ENCODE peak calls at places on chromosome 12, in seven cellular contexts. H is fibroblast of lung, B is hepatocyte, T is cardiac muscle cell, N is lung, V is mesendoderm, Q is uterus. F is an unnamed sample.

GRCh38 chr12:132186208-132186856 is 42.1 kb downstream of the NOC4L start:
- DNase-seq in Q (no peak), V (no peak), H (no peak), N (no peak), T (no peak), B (no peak), F (no peak)

GRCh38 chr12:47791874-47792273 is 18.8 kb downstream of the SLC48A1 start:
- DNase-seq in Q (no peak), H (no peak), V (no peak), N (no peak), B (no peak), T (no peak), F (no peak)

GRCh38 chr12:49019435-49020317 is 1.1 kb upstream of the PRKAG1 start:
- DNase-seq in N (no peak), Q (peak; percentile 22), V (peak; percentile 71), T (peak; percentile 40), H (peak; percentile 41), B (peak; percentile 47), F (no peak)

GRCh38 chr12:93443576-93443975 is 1.8 kb upstream of the UBE2N start:
- DNase-seq in B (no peak), T (no peak), N (no peak), H (no peak), Q (no peak), V (no peak), F (no peak)

GRCh38 chr12:28611115-28611435 is 420.8 kb downstream of the CCDC91 start:
- DNase-seq in V (no peak), H (peak; percentile 92), T (no peak), N (no peak), Q (peak; percentile 20), B (peak; percentile 44), F (peak; percentile 92)

GRCh38 chr12:41577995-41578394 is 389.9 kb downstream of the PDZRN4 start:
- DNase-seq in T (no peak), H (peak; percentile 2), N (no peak), V (no peak), B (no peak), Q (no peak), F (no peak)

GRCh38 chr12:108180255-108181094 is 51.4 kb downstream of the WSCD2 start:
- DNase-seq in T (no peak), V (no peak), B (no peak), H (no peak), Q (no peak), N (no peak), F (no peak)

GRCh38 chr12:90940872-90941499 is 14.0 kb downstream of the CCER1 start:
- DNase-seq in Q (no peak), N (no peak), H (peak; percentile 63), B (peak; percentile 73), V (peak; percentile 49), T (peak; percentile 67), F (peak; percentile 52)

GRCh38 chr12:124390442-124391116 is 95.7 kb downstream of the RFLNA start:
- DNase-seq in B (no peak), T (no peak), Q (peak; percentile 84), N (peak; percentile 60), V (no peak), H (peak; percentile 85), F (peak; percentile 76)

GRCh38 chr12:71521125-71521524 is 81.5 kb downstream of the LGR5 start:
- DNase-seq in H (no peak), V (peak; percentile 61), B (no peak), Q (no peak), T (no peak), N (no peak), F (no peak)

GRCh38 chr12:52874573-52875435 is 26.0 kb upstream of the KRT78 start:
- DNase-seq in N (no peak), B (peak; percentile 40), Q (no peak), H (no peak), V (no peak), T (no peak), F (peak; percentile 12)

GRCh38 chr12:113088971-113089756 is 32.6 kb downstream of the DTX1 start:
- DNase-seq in T (no peak), V (no peak), H (no peak), Q (no peak), N (no peak), B (no peak), F (no peak)

GRCh38 chr12:74483057-74483456 is 54.6 kb upstream of the ATXN7L3B start:
- DNase-seq in H (no peak), N (no peak), T (no peak), Q (no peak), V (no peak), B (no peak), F (no peak)

GRCh38 chr12:93978553-93978952 is 169.8 kb upstream of the PLXNC1 start:
- DNase-seq in Q (peak; percentile 41), V (no peak), B (peak; percentile 38), N (peak; percentile 57), T (no peak), H (peak; percentile 78), F (peak; percentile 74)

GRCh38 chr12:52587563-52587962 is 13.7 kb downstream of the KRT72 start:
- DNase-seq in T (no peak), V (peak; percentile 27), N (no peak), Q (no peak), B (no peak), H (no peak), F (no peak)

DNA sequence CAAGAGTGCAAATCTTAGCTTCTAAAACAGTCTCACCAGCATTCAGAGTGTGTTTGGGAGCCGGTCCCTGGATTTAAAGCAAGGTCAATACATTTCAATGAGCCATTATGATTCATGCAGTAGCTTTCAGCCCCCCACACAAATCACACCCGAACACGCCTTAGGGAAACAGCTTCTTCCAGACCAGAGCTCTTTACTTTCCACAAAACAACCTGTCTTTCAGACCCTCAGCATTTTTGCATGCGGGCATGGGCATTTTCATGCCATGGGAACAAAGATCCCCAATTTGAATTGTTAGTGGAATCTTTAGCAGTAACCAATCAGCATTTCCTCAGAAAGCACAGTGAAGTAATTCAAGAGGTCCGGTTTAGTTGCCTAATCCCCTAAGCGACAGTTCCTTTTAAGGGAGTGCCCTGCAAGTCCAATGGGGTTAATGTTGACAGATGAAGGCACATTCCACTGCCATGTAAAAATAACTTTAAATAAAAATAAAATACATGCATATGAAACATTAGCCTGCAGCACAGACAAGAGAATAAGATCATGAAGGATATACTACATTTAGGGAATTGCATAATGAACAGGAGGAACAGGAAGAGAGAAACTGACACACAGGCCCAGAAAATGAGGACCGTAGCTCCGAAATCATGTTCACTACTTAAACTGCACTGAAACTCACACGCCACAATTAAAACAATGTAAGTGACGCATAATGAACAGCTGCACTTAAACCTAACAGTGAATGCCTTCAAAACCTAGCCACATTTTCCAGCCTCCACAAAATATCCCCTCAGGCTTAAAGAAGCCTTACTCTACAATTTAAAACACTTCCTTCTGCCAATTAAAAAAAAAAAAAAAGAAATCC is 4.0 kb downstream of the VPS37B start:
- DNase-seq in Q (no peak), T (peak; percentile 85), H (peak; percentile 85), V (peak; percentile 67), B (no peak), N (no peak), F (peak; percentile 82)
- H3K4me1 ChIP-seq in Q (peaks cover 24% of the 10 kb centered on the region), T (peaks cover 54% of the 10 kb centered on the region), H (peaks cover 24% of the 10 kb centered on the region), V (peaks cover 10% of the 10 kb centered on the region), B (peaks cover 56% of the 10 kb centered on the region), N (peaks cover 23% of the 10 kb centered on the region), F (peaks cover 65% of the 10 kb centered on the region)

GRCh38 chr12:110739894-110740293 is 2.8 kb downstream of the PPP1CC start:
- DNase-seq in H (peak; percentile 18), Q (no peak), V (no peak), T (no peak), N (no peak), B (no peak), F (no peak)

GRCh38 chr12:110742718-110743570 is at the start of gene PPP1CC:
- DNase-seq in Q (peak; percentile 93), T (peak; percentile 98), B (peak; percentile 98), V (peak; percentile 96), H (peak; percentile 92), N (peak; percentile 93), F (peak; percentile 85)

GRCh38 chr12:110741795-110742717 is 635 bp downstream of the PPP1CC start:
- DNase-seq in N (no peak), V (peak; percentile 51), H (peak; percentile 44), T (peak; percentile 45), B (peak; percentile 64), Q (peak; percentile 59), F (no peak)

GRCh38 chr12:110739488-110739887 is 3.2 kb downstream of the PPP1CC start:
- DNase-seq in T (no peak), B (no peak), H (no peak), N (no peak), V (no peak), Q (no peak), F (no peak)

GRCh38 chr12:110741371-110741770 is 1.3 kb downstream of the PPP1CC start:
- DNase-seq in V (no peak), B (no peak), Q (no peak), N (no peak), T (no peak), H (peak; percentile 17), F (no peak)
- H3K4me1 ChIP-seq in V (peaks cover 6% of the 10 kb centered on the region), B (peaks cover 19% of the 10 kb centered on the region), Q (peaks cover 4% of the 10 kb centered on the region), N (peaks cover 10% of the 10 kb centered on the region), T (peaks cover 44% of the 10 kb centered on the region), H (peaks cover 8% of the 10 kb centered on the region), F (peaks cover 27% of the 10 kb centered on the region)

GRCh38 chr12:104131609-104132008 is 6.4 kb downstream of the NFYB start:
- DNase-seq in T (no peak), B (no peak), V (no peak), Q (no peak), N (no peak), H (no peak), F (no peak)
- H3K4me1 ChIP-seq in T (peaks cover 71% of the 10 kb centered on the region), B (peaks cover 19% of the 10 kb centered on the region), V (peaks cover 3% of the 10 kb centered on the region), Q (no peaks in the 10 kb centered on the region), N (peaks cover 4% of the 10 kb centered on the region), H (peaks cover 14% of the 10 kb centered on the region), F (peaks cover 19% of the 10 kb centered on the region)

DNA sequence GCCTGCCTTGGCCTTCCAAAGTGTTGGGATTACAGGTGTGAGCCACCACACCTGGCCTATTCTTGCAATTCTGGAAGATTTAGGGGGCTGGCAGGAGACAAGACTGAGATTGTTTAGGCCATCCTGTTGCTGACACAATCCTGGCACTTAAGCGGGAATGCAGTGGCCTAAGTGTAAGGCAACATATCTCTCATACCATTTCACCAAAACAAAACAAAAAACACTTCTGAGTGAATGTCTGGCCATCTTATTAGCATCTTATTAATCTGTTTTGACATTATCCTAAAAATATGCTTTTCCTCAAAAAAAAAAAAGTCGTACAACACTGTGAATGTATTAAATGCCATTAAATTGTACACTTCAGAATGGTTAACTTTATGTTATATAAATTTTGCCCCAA is 67.6 kb downstream of the DENND5B start:
- DNase-seq in Q (no peak), H (peak; percentile 29), V (no peak), B (no peak), N (no peak), T (no peak), F (peak; percentile 23)
- H3K4me1 ChIP-seq in Q (no peaks in the 10 kb centered on the region), H (peaks cover 10% of the 10 kb centered on the region), V (peaks cover 5% of the 10 kb centered on the region), B (peaks cover 32% of the 10 kb centered on the region), N (no peaks in the 10 kb centered on the region), T (peaks cover 49% of the 10 kb centered on the region), F (peaks cover 32% of the 10 kb centered on the region)

F was measured in astrocyte.